ENCODE peak calls at places on chromosomes 2 and 18, in four cellular contexts. N is PC-3, X is IMR-90, Q is GM23248. V is an unnamed sample. For H3K36me3, the result is how much of the 10 kb centered on the place peaks cover.

GRCh38 chr18:3596324-3597158 is 146.6 kb downstream of the TGIF1 start:
- DNase-seq in N (peak), X (peak), Q (no peak), V (peak)

GRCh38 chr2:131493199-131494018 is 1.2 kb upstream of the MZT2A start:
- DNase-seq in N (peak), X (no peak), Q (peak), V (no peak)

GRCh38 chr18:5646739-5647138 is 102.9 kb upstream of the EPB41L3 start:
- DNase-seq in N (no peak), X (no peak), Q (peak), V (no peak)

GRCh38 chr2:239328306-239329191 is 72.3 kb downstream of the HDAC4 start:
- DNase-seq in N (no peak), X (peak), Q (peak), V (peak)

GRCh38 chr2:152387046-152387445 is 52.1 kb downstream of the FMNL2 start:
- DNase-seq in N (no peak), X (peak), Q (no peak), V (peak)

GRCh38 chr2:85861180-85861579 is 27.6 kb downstream of the ST3GAL5 start:
- DNase-seq in N (no peak), X (no peak), Q (no peak), V (no peak)

GRCh38 chr18:11821643-11822237 is 29.5 kb upstream of the CHMP1B start:
- DNase-seq in N (no peak), X (no peak), Q (no peak), V (no peak)

GRCh38 chr2:140085674-140086073 is 1305.5 kb upstream of the NXPH2 start:
- DNase-seq in N (peak), X (no peak), Q (peak), V (peak)

GRCh38 chr2:107362973-107363372 is 463.7 kb upstream of the RGPD4 start:
- DNase-seq in N (no peak), X (no peak), Q (no peak), V (no peak)

GRCh38 chr2:121197369-121198091 is 87.5 kb downstream of the TFCP2L1 start:
- DNase-seq in N (peak), X (peak), Q (peak), V (peak)

GRCh38 chr2:2707111-2708035 is 376.3 kb upstream of the MYT1L start:
- DNase-seq in N (no peak), X (no peak), Q (no peak), V (no peak)

GRCh38 chr2:156118753-156119416 is 213.6 kb downstream of the NR4A2 start:
- DNase-seq in N (peak), X (no peak), Q (peak), V (no peak)

GRCh38 chr2:109066917-109067828 is 61.8 kb upstream of the SH3RF3 start:
- DNase-seq in N (no peak), X (no peak), Q (no peak), V (peak)

GRCh38 chr2:82875891-82876290 is 1583.2 kb downstream of the SUCLG1 start:
- DNase-seq in N (no peak), X (no peak), Q (no peak), V (no peak)

GRCh38 chr2:127356531-127356930 is 31.2 kb downstream of the MAP3K2 start:
- DNase-seq in N (no peak), X (no peak), Q (peak), V (no peak)

GRCh38 chr2:133218204-133218603 is 350.1 kb downstream of the NCKAP5 start:
- DNase-seq in N (no peak), X (no peak), Q (no peak), V (no peak)

GRCh38 chr18:11989966-11990380 is 8.7 kb downstream of the IMPA2 start:
- DNase-seq in N (peak), X (no peak), Q (no peak), V (no peak)

GRCh38 chr2:180394305-180394704 is 387.2 kb upstream of the CWC22 start:
- DNase-seq in N (no peak), X (no peak), Q (peak), V (peak)

GRCh38 chr2:150520088-150520487 is 32.6 kb upstream of the RND3 start:
- DNase-seq in N (no peak), X (no peak), Q (no peak), V (no peak)

GRCh38 chr2:69998761-69999160 is 37.3 kb upstream of the ASPRV1 start:
- DNase-seq in N (no peak), X (no peak), Q (no peak), V (no peak)

GRCh38 chr2:54946220-54946568 is 104.1 kb downstream of the RTN4 start:
- DNase-seq in N (no peak), X (no peak), Q (peak), V (no peak)

GRCh38 chr2:109736177-109736827 is 57.8 kb upstream of the RGPD5 start:
- DNase-seq in N (peak), X (peak), Q (peak), V (peak)

GRCh38 chr2:45121236-45121927 is 112.1 kb upstream of the SIX2 start:
- DNase-seq in N (peak), X (no peak), Q (no peak), V (no peak)

GRCh38 chr2:213022987-213023386 is 128.4 kb downstream of the IKZF2 start:
- DNase-seq in N (no peak), X (no peak), Q (no peak), V (no peak)

GRCh38 chr2:191462370-191462769 is 215.6 kb upstream of the NABP1 start:
- DNase-seq in N (no peak), X (no peak), Q (no peak), V (no peak)

GRCh38 chr2:173195100-173195499 is 119.5 kb downstream of the MAP3K20 start:
- DNase-seq in N (no peak), X (no peak), Q (no peak), V (no peak)

GRCh38 chr2:173196080-173196479 is 120.4 kb downstream of the MAP3K20 start:
- DNase-seq in N (no peak), X (no peak), Q (no peak), V (no peak)

GRCh38 chr2:173192071-173192470 is 116.4 kb downstream of the MAP3K20 start:
- DNase-seq in N (no peak), X (no peak), Q (no peak), V (no peak)

GRCh38 chr2:173191601-173192000 is 116.0 kb downstream of the MAP3K20 start:
- DNase-seq in N (peak), X (peak), Q (peak), V (no peak)

GRCh38 chr2:173193925-173194324 is 118.3 kb downstream of the MAP3K20 start:
- DNase-seq in N (no peak), X (peak), Q (peak), V (peak)
- H3K36me3 ChIP-seq in N (under half), X (under half), Q (under half), V (under half)

GRCh38 chr2:116511426-116511825 is 1303.1 kb upstream of the DDX18 start:
- DNase-seq in N (peak), X (no peak), Q (no peak), V (no peak)
- H2AFZ ChIP-seq in N (no peak), X (no peak), Q (no peak), V (no peak)

GRCh38 chr2:20563251-20563650 is 87.6 kb downstream of the HS1BP3 start:
- DNase-seq in N (no peak), X (no peak), Q (no peak), V (no peak)
- H3K27ac ChIP-seq in N (no peak), X (no peak), Q (no peak), V (no peak)

GRCh38 chr2:159758239-159758638 is 39.8 kb downstream of the CD302 start:
- DNase-seq in N (no peak), X (peak), Q (no peak), V (peak)

GRCh38 chr2:159760321-159760720 is 37.7 kb downstream of the CD302 start:
- DNase-seq in N (no peak), X (no peak), Q (peak), V (no peak)

GRCh38 chr2:159758686-159759085 is 39.3 kb downstream of the CD302 start:
- DNase-seq in N (no peak), X (no peak), Q (peak), V (peak)

GRCh38 chr2:159762075-159762474 is 35.9 kb downstream of the CD302 start:
- DNase-seq in N (no peak), X (no peak), Q (no peak), V (no peak)

GRCh38 chr2:159759577-159759976 is 38.4 kb downstream of the CD302 start:
- DNase-seq in N (no peak), X (no peak), Q (no peak), V (no peak)
- H3K36me3 ChIP-seq in N (half or more), X (under half), Q (half or more), V (under half)

GRCh38 chr2:195538937-195539336 is 118.1 kb upstream of the SLC39A10 start:
- DNase-seq in N (no peak), X (no peak), Q (no peak), V (no peak)

GRCh38 chr2:195536863-195537262 is 120.2 kb upstream of the SLC39A10 start:
- DNase-seq in N (no peak), X (no peak), Q (no peak), V (no peak)

GRCh38 chr2:195533771-195534642 is 123.0 kb upstream of the SLC39A10 start:
- DNase-seq in N (peak), X (peak), Q (peak), V (peak)

GRCh38 chr2:195537811-195538210 is 119.2 kb upstream of the SLC39A10 start:
- DNase-seq in N (no peak), X (no peak), Q (no peak), V (no peak)

DNA sequence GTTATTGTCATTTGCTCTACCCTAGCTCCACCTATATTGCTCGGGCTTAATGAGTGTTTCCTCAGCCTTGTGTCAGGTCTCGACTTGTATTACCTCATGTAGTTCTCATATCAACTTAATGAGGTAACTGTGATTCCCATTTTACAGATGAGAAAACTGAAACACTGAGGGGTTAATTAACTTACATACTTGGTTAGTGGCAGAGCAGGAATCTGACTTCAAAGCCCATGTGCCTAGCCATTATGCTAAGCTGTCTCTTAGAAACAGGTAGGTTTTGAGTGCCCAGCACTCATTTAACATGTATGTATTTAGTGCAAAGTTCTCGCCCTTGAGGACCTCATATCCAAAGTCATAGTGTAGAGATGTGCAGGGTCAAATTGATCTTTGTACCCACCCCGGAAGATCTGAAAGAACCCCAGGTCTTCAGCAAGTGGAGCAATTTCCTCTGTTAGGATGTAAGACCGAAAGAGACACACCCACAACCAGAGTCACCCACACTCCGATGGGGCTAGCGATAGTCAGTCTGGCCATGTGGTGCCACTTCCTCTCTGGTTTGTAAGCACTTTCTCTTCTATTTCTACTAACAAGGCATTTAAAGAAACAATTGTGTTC is 121.0 kb upstream of the SLC39A10 start:
- DNase-seq in N (no peak), X (no peak), Q (no peak), V (no peak)
- H2AFZ ChIP-seq in N (no peak), X (peak), Q (no peak), V (no peak)

V was measured in fibroblast of lung.